ENCODE peak calls at places on chromosomes 11 and 22, in eight cellular contexts. O is heart right ventricle, R is fibroblast of lung, L is sigmoid colon, A is hepatocyte, Q is A549, W is tibial nerve, B is GM12878. E is an unnamed sample.

GRCh38 chr11:20050048-20050447 is 110.2 kb downstream of the DBX1 start:
- DNase-seq in O (no peak), R (no peak), L (no peak), A (no peak), Q (no peak), W (no peak), B (no peak), E (no peak)

GRCh38 chr22:44024288-44024908 is at the start of gene PARVB:
- DNase-seq in O (peak; percentile 59), R (no peak), L (no peak), A (peak; percentile 51), Q (no peak), W (no peak), B (no peak), E (no peak)

GRCh38 chr11:12117200-12117995 is 7.0 kb downstream of the MICAL2 start:
- DNase-seq in O (no peak), R (no peak), L (peak; percentile 80), A (no peak), Q (no peak), W (no peak), B (no peak), E (peak; percentile 87)

GRCh38 chr11:105799728-105800462 is 190.0 kb downstream of the GRIA4 start:
- DNase-seq in O (no peak), R (no peak), L (no peak), A (no peak), Q (no peak), W (no peak), B (no peak), E (no peak)

GRCh38 chr11:61275191-61275590 is 19.9 kb downstream of the VWCE start:
- DNase-seq in O (no peak), R (no peak), L (no peak), A (no peak), Q (no peak), W (no peak), B (no peak), E (no peak)

GRCh38 chr11:88508808-88509581 is 171.5 kb upstream of the CTSC start:
- DNase-seq in O (peak; percentile 32), R (peak; percentile 49), L (no peak), A (peak; percentile 59), Q (no peak), W (no peak), B (no peak), E (peak; percentile 62)

GRCh38 chr11:65183201-65183891 is 1.6 kb downstream of the CAPN1 start:
- DNase-seq in O (no peak), R (no peak), L (no peak), A (peak; percentile 28), Q (no peak), W (no peak), B (no peak), E (no peak)

GRCh38 chr11:25816411-25816810 is 515.5 kb upstream of the ANO3 start:
- DNase-seq in O (no peak), R (no peak), L (no peak), A (no peak), Q (no peak), W (no peak), B (no peak), E (no peak)

GRCh38 chr11:128356992-128357391 is 230.4 kb downstream of the ETS1 start:
- DNase-seq in O (no peak), R (no peak), L (no peak), A (no peak), Q (no peak), W (no peak), B (no peak), E (no peak)

GRCh38 chr11:44623716-44624491 is 58.4 kb downstream of the CD82 start:
- DNase-seq in O (no peak), R (peak; percentile 50), L (peak; percentile 67), A (peak; percentile 5), Q (no peak), W (peak; percentile 4), B (no peak), E (peak; percentile 56)

GRCh38 chr11:64810891-64811272 is 531 bp upstream of the MEN1 start:
- DNase-seq in O (no peak), R (no peak), L (peak; percentile 65), A (no peak), Q (no peak), W (peak; percentile 8), B (no peak), E (no peak)

GRCh38 chr11:34276465-34276864 is 81.3 kb downstream of the ABTB2 start:
- DNase-seq in O (no peak), R (no peak), L (no peak), A (no peak), Q (no peak), W (no peak), B (no peak), E (no peak)

GRCh38 chr11:66418168-66418985 is 2.5 kb upstream of the NPAS4 start:
- DNase-seq in O (peak; percentile 71), R (peak; percentile 97), L (peak; percentile 97), A (peak; percentile 87), Q (peak; percentile 93), W (peak; percentile 45), B (peak; percentile 21), E (peak; percentile 77)

GRCh38 chr11:10413268-10413667 is 41.8 kb upstream of the AMPD3 start:
- DNase-seq in O (no peak), R (no peak), L (no peak), A (no peak), Q (no peak), W (no peak), B (no peak), E (no peak)

GRCh38 chr11:66981976-66982578 is 7.0 kb downstream of the C11orf86 start:
- DNase-seq in O (peak; percentile 84), R (peak; percentile 91), L (peak; percentile 85), A (peak; percentile 75), Q (peak; percentile 69), W (peak; percentile 91), B (no peak), E (peak; percentile 89)

GRCh38 chr11:112000703-112001102 is 24.5 kb upstream of the DLAT start:
- DNase-seq in O (no peak), R (no peak), L (no peak), A (no peak), Q (no peak), W (no peak), B (no peak), E (no peak)

GRCh38 chr22:43442386-43443060 is 30.7 kb downstream of the MPPED1 start:
- DNase-seq in O (no peak), R (no peak), L (peak; percentile 46), A (no peak), Q (no peak), W (no peak), B (no peak), E (no peak)

GRCh38 chr11:107014871-107015270 is 3.4 kb downstream of the GUCY1A2 start:
- DNase-seq in O (no peak), R (peak; percentile 70), L (no peak), A (no peak), Q (no peak), W (no peak), B (no peak), E (no peak)

GRCh38 chr22:39519681-39520053 is 695 bp upstream of the ATF4 start:
- DNase-seq in O (peak; percentile 65), R (peak; percentile 62), L (peak; percentile 87), A (peak; percentile 82), Q (peak; percentile 49), W (peak; percentile 49), B (no peak), E (peak; percentile 61)

GRCh38 chr11:79466411-79466810 is 25.6 kb upstream of the TENM4 start:
- DNase-seq in O (no peak), R (peak; percentile 84), L (no peak), A (peak; percentile 37), Q (no peak), W (no peak), B (no peak), E (no peak)

GRCh38 chr11:79087238-79087956 is 353.4 kb downstream of the TENM4 start:
- DNase-seq in O (no peak), R (peak; percentile 92), L (no peak), A (peak; percentile 30), Q (peak; percentile 62), W (no peak), B (no peak), E (no peak)

GRCh38 chr22:47928626-47929025 is 1166.2 kb downstream of the TBC1D22A start:
- DNase-seq in O (no peak), R (no peak), L (no peak), A (no peak), Q (no peak), W (no peak), B (no peak), E (no peak)

GRCh38 chr22:38513063-38513462 is 7.0 kb upstream of the DDX17 start:
- DNase-seq in O (no peak), R (no peak), L (no peak), A (peak; percentile 36), Q (no peak), W (no peak), B (no peak), E (no peak)
- TF ChIP-seq CTCF in O (peak; percentile 15), R (no peak), L (no peak), A (peak; percentile 14), Q (no peak), W (no peak), B (peak; percentile 41), E (no peak)

GRCh38 chr11:68138256-68138655 is 17.1 kb upstream of the CHKA start:
- DNase-seq in O (no peak), R (no peak), L (no peak), A (no peak), Q (no peak), W (no peak), B (no peak), E (no peak)
- H3K27ac ChIP-seq in O (no peak overlapping the region), R (no peak overlapping the region), L (peak overlapping the region; percentile 72), A (peak overlapping the region; percentile 85), Q (peak overlapping the region; percentile 78), W (no peak overlapping the region), B (no peak overlapping the region), E (no peak overlapping the region)

DNA sequence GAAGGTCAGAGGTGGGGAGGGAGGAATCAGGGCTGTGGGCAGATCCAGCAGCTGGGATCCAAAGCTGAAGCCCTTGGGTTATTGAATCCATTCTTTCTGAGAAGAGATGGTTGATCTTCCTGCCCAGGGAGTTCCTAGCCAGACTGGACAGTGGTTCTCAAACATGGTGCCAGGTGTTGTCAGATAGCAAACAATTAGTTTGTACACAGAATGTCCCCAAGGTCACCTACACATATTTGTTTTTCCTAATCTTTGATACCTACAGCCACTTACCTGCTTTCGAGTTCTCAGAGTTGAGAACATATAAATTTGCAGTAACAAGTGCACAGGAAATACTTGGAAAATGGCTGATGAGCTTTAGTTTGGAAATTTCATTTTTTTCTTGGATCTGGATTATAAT is 54.5 kb downstream of the BMAL1 start:
- DNase-seq in O (no peak), R (no peak), L (no peak), A (no peak), Q (no peak), W (no peak), B (no peak), E (no peak)
- H3K4me1 ChIP-seq in O (peaks cover 62% of the 10 kb centered on the region), R (peaks cover 12% of the 10 kb centered on the region), L (no peaks in the 10 kb centered on the region), A (peaks cover 9% of the 10 kb centered on the region), Q (peaks cover 68% of the 10 kb centered on the region), W (peaks cover 88% of the 10 kb centered on the region), B (peaks cover 23% of the 10 kb centered on the region), E (peaks cover 36% of the 10 kb centered on the region)

GRCh38 chr11:109937968-109938367 is 155.2 kb upstream of the ZC3H12C start:
- DNase-seq in O (no peak), R (no peak), L (no peak), A (no peak), Q (no peak), W (no peak), B (no peak), E (no peak)

GRCh38 chr11:109934151-109934550 is 159.0 kb upstream of the ZC3H12C start:
- DNase-seq in O (no peak), R (no peak), L (no peak), A (no peak), Q (no peak), W (no peak), B (no peak), E (no peak)

GRCh38 chr11:109940816-109941215 is 152.4 kb upstream of the ZC3H12C start:
- DNase-seq in O (no peak), R (peak; percentile 89), L (no peak), A (peak; percentile 10), Q (peak; percentile 28), W (no peak), B (no peak), E (no peak)

GRCh38 chr11:109939176-109939810 is 153.9 kb upstream of the ZC3H12C start:
- DNase-seq in O (no peak), R (peak; percentile 85), L (no peak), A (peak; percentile 87), Q (peak; percentile 38), W (peak; percentile 33), B (no peak), E (no peak)
- TF ChIP-seq CTCF in O (peak; percentile 53), R (peak; percentile 59), L (no peak), A (peak; percentile 80), Q (peak; percentile 71), W (peak; percentile 38), B (peak; percentile 49), E (peak; percentile 31)

E was measured in tibial artery.